ENCODE peak calls at places on chromosomes 13 and 19, in ten cellular contexts. J is body of pancreas; Z is CD4-positive, alpha-beta T cell; I is RWPE2; E is left ventricle myocardium inferior; Y is osteoblast; D is heart right ventricle; F is breast epithelium; W is mammary epithelial cell; O is cardiac muscle cell. L is an unnamed sample.

GRCh38 chr13:99086869-99087129 is 108.9 kb upstream of the DOCK9 start:
- DNase-seq in F (no peak), D (no peak), O (no peak), Y (peak; percentile 94), E (peak; percentile 22), J (no peak), Z (peak; percentile 19), W (peak; percentile 42), I (no peak), L (no peak)

GRCh38 chr19:7257148-7258041 is 36.8 kb downstream of the INSR start:
- DNase-seq in D (peak; percentile 24), J (peak; percentile 88), Z (no peak), E (no peak), Y (no peak), I (no peak), F (no peak), W (peak; percentile 76), O (peak; percentile 72), L (no peak)

GRCh38 chr13:52845334-52845761 is 3.1 kb downstream of the PCDH8 start:
- DNase-seq in I (no peak), E (no peak), Y (no peak), W (no peak), F (no peak), D (no peak), O (no peak), J (no peak), Z (no peak), L (no peak)

GRCh38 chr19:30446844-30447243 is 74.7 kb downstream of the ZNF536 start:
- DNase-seq in D (no peak), O (no peak), E (no peak), Y (no peak), J (no peak), F (no peak), I (no peak), Z (no peak), W (no peak), L (no peak)

GRCh38 chr19:33302974-33303790 is 848 bp upstream of the CEBPA start:
- DNase-seq in E (peak; percentile 57), F (peak; percentile 64), W (peak; percentile 54), Y (peak; percentile 96), I (peak; percentile 70), O (peak; percentile 70), D (no peak), Z (no peak), J (peak; percentile 72), L (no peak)

GRCh38 chr13:99432637-99433542 is 68.4 kb upstream of the TM9SF2 start:
- DNase-seq in Y (peak; percentile 92), W (peak; percentile 34), O (peak; percentile 60), I (no peak), D (peak; percentile 53), J (peak; percentile 38), E (peak; percentile 65), Z (peak; percentile 68), F (no peak), L (peak; percentile 6)

GRCh38 chr19:4267101-4267900 is 11.8 kb upstream of the SHD start:
- DNase-seq in I (no peak), F (no peak), J (peak; percentile 66), O (peak; percentile 45), E (peak; percentile 42), D (peak; percentile 34), Z (peak; percentile 59), W (peak; percentile 42), Y (peak; percentile 92), L (peak; percentile 17)

GRCh38 chr13:48291730-48292129 is 11.8 kb upstream of the RB1 start:
- DNase-seq in E (no peak), I (no peak), D (no peak), O (peak; percentile 20), F (no peak), Y (no peak), Z (no peak), J (peak; percentile 19), W (no peak), L (no peak)

GRCh38 chr13:46554971-46555370 is 2.0 kb downstream of the LRCH1 start:
- DNase-seq in J (no peak), W (peak; percentile 35), Y (no peak), F (no peak), D (no peak), E (no peak), O (no peak), I (no peak), Z (no peak), L (no peak)

GRCh38 chr13:83286737-83287136 is 595.5 kb downstream of the SLITRK1 start:
- DNase-seq in I (no peak), E (no peak), D (no peak), W (peak; percentile 51), J (no peak), Y (no peak), F (no peak), O (peak; percentile 15), Z (no peak), L (no peak)

DNA sequence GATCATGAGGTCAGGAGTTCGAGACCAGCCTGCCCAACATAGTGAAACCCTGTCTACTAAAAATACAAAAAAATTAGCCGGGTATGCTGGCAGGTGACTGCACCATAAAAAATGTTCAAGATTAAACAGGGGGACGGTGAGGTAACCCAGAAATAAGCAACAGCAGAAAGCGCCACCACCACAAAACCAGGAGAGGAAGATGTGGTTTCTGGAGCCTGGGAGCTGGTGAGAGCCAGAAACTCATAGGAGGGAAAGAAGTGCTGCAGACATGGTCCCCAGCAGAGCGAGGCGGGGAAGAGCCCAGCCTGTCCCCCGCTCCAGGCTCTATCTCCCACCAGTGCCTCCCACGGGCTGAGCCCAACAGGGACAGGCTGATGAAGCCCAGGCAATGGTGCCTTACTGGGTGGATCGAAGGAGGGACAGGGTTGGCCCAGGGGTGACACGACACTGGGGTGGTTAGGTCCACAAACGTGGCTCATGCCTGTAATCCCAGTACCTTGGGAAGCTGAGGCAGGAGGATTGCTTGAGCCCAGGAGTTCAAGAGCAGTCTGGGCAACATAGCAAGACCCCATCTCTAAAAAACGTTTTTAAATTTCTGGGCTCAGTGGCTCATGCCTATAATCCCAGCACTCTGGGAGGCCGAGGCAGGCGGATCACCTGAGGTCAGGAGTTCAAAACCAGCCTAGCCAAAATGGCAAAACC is 19.0 kb downstream of the SPC24 start:
- DNase-seq in Z (no peak), Y (peak; percentile 51), J (no peak), O (no peak), F (no peak), I (no peak), E (no peak), W (peak; percentile 47), D (no peak), L (no peak)
- H3K27ac ChIP-seq in Z (no peak overlapping the region), Y (no peak overlapping the region), J (no peak overlapping the region), O (no peak overlapping the region), F (peak overlapping the region; percentile 87), I (peak overlapping the region; percentile 97), E (peak overlapping the region; percentile 100), W (no peak overlapping the region), D (peak overlapping the region; percentile 97), L (no peak overlapping the region)

GRCh38 chr13:73937420-73937819 is 196.8 kb downstream of the KLF12 start:
- DNase-seq in E (no peak), W (no peak), Z (no peak), O (no peak), F (no peak), Y (no peak), I (no peak), D (no peak), J (no peak), L (no peak)
- H3K27ac ChIP-seq in E (no peak overlapping the region), W (no peak overlapping the region), Z (no peak overlapping the region), O (no peak overlapping the region), F (no peak overlapping the region), Y (peak overlapping the region; percentile 56), I (peak overlapping the region; percentile 55), D (no peak overlapping the region), J (no peak overlapping the region), L (no peak overlapping the region)

DNA sequence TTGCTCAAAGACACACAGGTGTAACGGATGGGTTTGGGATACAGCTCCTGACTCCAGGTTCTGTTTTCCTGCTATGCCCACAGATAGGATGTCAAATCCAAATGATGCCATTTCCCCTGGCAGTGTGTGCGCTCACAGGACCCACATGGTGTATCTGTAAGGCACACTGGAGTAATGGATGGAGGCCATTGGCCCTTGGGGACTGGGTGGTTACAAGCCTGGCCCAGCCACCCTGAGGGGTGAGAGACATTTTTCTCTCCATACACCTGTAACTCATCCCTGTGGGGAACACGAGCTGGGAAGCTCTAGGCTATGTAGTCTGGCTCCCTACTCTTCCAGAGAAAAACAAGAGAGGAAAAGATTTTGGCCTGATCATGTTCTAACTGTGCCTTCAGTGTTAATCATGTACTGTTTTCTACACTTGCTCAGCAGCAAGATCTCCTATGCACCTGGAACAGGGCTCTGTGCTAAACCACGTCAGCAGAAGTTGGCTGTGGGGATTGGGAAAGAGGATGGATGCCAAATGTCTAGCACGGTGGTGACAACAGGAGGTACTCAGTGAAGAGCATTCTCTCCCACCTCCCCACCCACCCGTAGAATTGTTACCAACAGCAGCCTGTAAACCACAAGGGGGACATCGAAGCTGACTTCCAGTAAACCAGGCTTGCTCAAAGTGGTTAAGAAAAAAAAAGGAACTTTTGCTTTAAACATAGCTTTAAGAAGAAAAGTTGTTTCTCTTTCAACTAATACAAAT is 237.0 kb downstream of the LACC1 start:
- DNase-seq in O (peak; percentile 49), Y (no peak), F (no peak), E (peak; percentile 25), Z (no peak), W (no peak), J (no peak), I (no peak), D (peak; percentile 40), L (no peak)
- H3K27ac ChIP-seq in O (peak overlapping the region; percentile 63), Y (no peak overlapping the region), F (peak overlapping the region; percentile 27), E (peak overlapping the region; percentile 83), Z (no peak overlapping the region), W (no peak overlapping the region), J (no peak overlapping the region), I (no peak overlapping the region), D (peak overlapping the region; percentile 63), L (no peak overlapping the region)

GRCh38 chr19:782195-783043 is 14.8 kb upstream of the PTBP1 start:
- DNase-seq in E (no peak), Z (no peak), Y (peak; percentile 95), D (no peak), O (peak; percentile 80), J (no peak), W (no peak), I (no peak), F (no peak), L (no peak)

GRCh38 chr19:781800-782194 is 15.5 kb upstream of the PTBP1 start:
- DNase-seq in E (no peak), I (no peak), O (no peak), J (no peak), D (no peak), Y (no peak), F (no peak), Z (no peak), W (no peak), L (no peak)

GRCh38 chr19:787551-787950 is 9.7 kb upstream of the PTBP1 start:
- DNase-seq in F (no peak), E (no peak), J (no peak), I (no peak), O (no peak), W (no peak), Z (no peak), Y (peak; percentile 32), D (no peak), L (no peak)

GRCh38 chr19:780935-781334 is 16.3 kb upstream of the PTBP1 start:
- DNase-seq in Z (no peak), Y (peak; percentile 26), F (no peak), W (no peak), D (no peak), O (no peak), J (no peak), I (no peak), E (no peak), L (no peak)

DNA sequence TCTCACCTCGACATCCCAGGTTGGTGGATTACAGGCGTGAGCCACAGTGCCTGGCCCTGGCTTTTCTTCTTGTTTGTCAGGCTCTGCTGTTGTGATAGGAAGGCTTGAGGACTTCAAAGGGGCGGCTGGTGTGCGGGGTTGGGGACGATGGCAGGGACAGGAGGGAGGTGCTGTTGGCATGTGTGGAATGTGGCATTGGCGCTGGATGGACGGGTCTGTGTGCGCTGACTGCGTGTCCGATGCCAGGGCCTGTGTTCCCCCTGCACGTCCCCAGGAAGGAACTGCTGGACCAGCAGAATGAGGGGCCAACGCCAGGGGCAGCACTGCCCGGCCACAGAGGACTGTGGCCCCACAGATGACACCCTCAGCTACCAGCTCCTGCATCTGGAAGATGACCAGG is 12.7 kb upstream of the PTBP1 start:
- DNase-seq in O (no peak), F (no peak), J (no peak), E (no peak), W (no peak), I (no peak), Z (no peak), Y (peak; percentile 14), D (no peak), L (no peak)
- H3K27ac ChIP-seq in O (no peak overlapping the region), F (no peak overlapping the region), J (peak overlapping the region; percentile 68), E (peak overlapping the region; percentile 91), W (no peak overlapping the region), I (peak overlapping the region; percentile 89), Z (no peak overlapping the region), Y (no peak overlapping the region), D (peak overlapping the region; percentile 89), L (no peak overlapping the region)